ENCODE peak calls at places on chromosomes 6 and 20, in nine cellular contexts. R is astrocyte of the spinal cord, I is bronchial epithelial cell, S is lung, Y is cardiac fibroblast, M is fibroblast of lung, V is body of pancreas, O is Peyer's patch, Z is heart right ventricle. J is an unnamed sample.

GRCh38 chr20:9610665-9611064 is 96.3 kb downstream of the LAMP5 start:
- DNase-seq in R (no peak), O (no peak), Z (no peak), S (no peak), Y (no peak), I (no peak), V (no peak), M (no peak), J (no peak)

GRCh38 chr20:19850190-19850533 is 92.1 kb downstream of the RIN2 start:
- DNase-seq in R (no peak), S (no peak), M (peak), V (no peak), Y (peak), O (no peak), Z (no peak), I (no peak), J (no peak)

GRCh38 chr20:10596726-10597125 is 77.1 kb downstream of the JAG1 start:
- DNase-seq in V (no peak), S (no peak), M (peak), I (peak), R (peak), Y (peak), O (no peak), Z (no peak), J (peak)

GRCh38 chr6:105459049-105459448 is 56.2 kb upstream of the PREP start:
- DNase-seq in R (peak), O (no peak), Z (no peak), V (no peak), Y (no peak), M (no peak), S (no peak), I (peak), J (peak)

GRCh38 chr20:20740595-20740994 is 28.2 kb upstream of the RALGAPA2 start:
- DNase-seq in S (no peak), Y (no peak), O (no peak), R (no peak), M (peak), Z (no peak), I (no peak), V (no peak), J (no peak)

GRCh38 chr6:107864235-107864970 is 40.3 kb upstream of the SCML4 start:
- DNase-seq in R (no peak), Z (no peak), V (no peak), M (no peak), Y (no peak), S (no peak), I (no peak), O (no peak), J (no peak)

GRCh38 chr6:16332175-16332542 is 93.8 kb downstream of the GMPR start:
- DNase-seq in I (peak), V (peak), Y (peak), O (peak), S (peak), Z (peak), R (peak), M (peak), J (peak)

GRCh38 chr6:149820506-149820905 is 43.7 kb downstream of the LRP11 start:
- DNase-seq in O (no peak), M (no peak), S (no peak), Z (no peak), V (no peak), R (no peak), Y (no peak), I (no peak), J (no peak)

GRCh38 chr20:20085812-20086211 is 33.5 kb downstream of the CFAP61 start:
- DNase-seq in R (no peak), V (no peak), I (peak), O (no peak), Z (no peak), M (no peak), S (peak), Y (no peak), J (peak)

GRCh38 chr6:89122625-89123024 is 4.8 kb upstream of the SRSF12 start:
- DNase-seq in R (peak), V (no peak), M (peak), S (peak), I (peak), Y (peak), O (no peak), Z (no peak), J (peak)

GRCh38 chr6:70738028-70738427 is 70.3 kb downstream of the SMAP1 start:
- DNase-seq in Y (peak), R (peak), V (no peak), M (no peak), O (no peak), I (no peak), Z (no peak), S (no peak), J (no peak)

GRCh38 chr6:137487181-137487910 is 6.8 kb downstream of the OLIG3 start:
- DNase-seq in V (no peak), O (no peak), Z (no peak), Y (no peak), M (no peak), S (no peak), R (no peak), I (no peak), J (no peak)

GRCh38 chr6:162710936-162711335 is 16.6 kb downstream of the PRKN start:
- DNase-seq in V (no peak), M (no peak), Y (no peak), R (no peak), I (no peak), S (no peak), O (no peak), Z (no peak), J (no peak)

GRCh38 chr6:99501762-99502161 is 13.5 kb downstream of the USP45 start:
- DNase-seq in Z (no peak), I (no peak), O (no peak), V (no peak), R (no peak), S (no peak), M (no peak), Y (no peak), J (no peak)

GRCh38 chr6:113381957-113382356 is 475.2 kb upstream of the MARCKS start:
- DNase-seq in R (peak), Y (peak), V (no peak), M (peak), I (peak), Z (no peak), O (peak), S (no peak), J (peak)

GRCh38 chr20:56925696-56926101 is 296.6 kb downstream of the TFAP2C start:
- DNase-seq in M (no peak), O (no peak), R (no peak), Z (no peak), Y (no peak), V (peak), I (no peak), S (no peak), J (no peak)

GRCh38 chr6:89430563-89430962 is 2.4 kb upstream of the ANKRD6 start:
- DNase-seq in Y (no peak), V (peak), Z (no peak), S (no peak), R (peak), O (no peak), I (no peak), M (no peak), J (no peak)

GRCh38 chr6:82862543-82862942 is 203.1 kb downstream of the UBE3D start:
- DNase-seq in M (no peak), O (no peak), V (no peak), Z (no peak), S (no peak), R (peak), I (no peak), Y (peak), J (peak)
- TF ChIP-seq CTCF in M (no peak), O (no peak), V (no peak), Z (no peak), S (no peak), R (no peak), I (no peak), Y (no peak), J (no peak)

DNA sequence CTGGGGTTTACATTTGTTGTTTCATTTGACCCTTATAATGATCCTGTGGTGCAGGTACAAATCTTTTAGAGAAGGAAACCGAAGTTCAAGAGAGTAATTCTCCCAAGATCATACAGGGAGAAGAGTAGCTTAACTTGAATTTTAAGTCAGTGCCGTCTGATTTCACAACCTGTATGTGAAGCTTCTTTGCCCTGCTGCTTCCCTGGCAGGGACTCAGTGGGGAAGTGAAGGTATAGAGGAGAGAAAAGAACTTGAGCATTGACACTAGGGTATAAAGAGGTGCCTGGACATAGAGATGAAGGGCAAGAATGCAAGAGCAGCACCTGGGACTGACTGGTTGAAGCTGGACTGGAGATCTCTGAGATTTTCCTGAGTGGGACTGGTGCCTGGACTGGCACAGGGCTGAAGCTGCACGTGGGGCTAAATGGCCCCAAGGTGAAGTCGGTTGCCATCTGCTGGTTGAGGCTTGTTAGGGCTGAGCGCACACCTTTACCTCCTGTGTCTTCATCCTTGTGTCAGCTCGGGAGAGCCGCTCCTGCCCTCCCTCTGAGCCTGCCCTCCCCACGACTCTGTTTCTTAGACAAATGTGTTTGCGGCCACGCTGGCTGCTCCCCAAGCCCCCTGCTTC is 41.8 kb downstream of the FARS2 start:
- DNase-seq in Y (peak), V (peak), R (peak), I (peak), Z (peak), S (peak), O (peak), M (no peak), J (peak)
- TF ChIP-seq CTCF in Y (peak), V (peak), R (peak), I (peak), Z (peak), S (peak), O (peak), M (no peak), J (peak)

GRCh38 chr6:101645770-101646169 is 252.3 kb downstream of the GRIK2 start:
- DNase-seq in V (no peak), Y (no peak), R (no peak), M (no peak), S (no peak), O (no peak), I (no peak), Z (no peak), J (no peak)
- TF ChIP-seq CTCF in V (no peak), Y (no peak), R (no peak), M (no peak), S (no peak), O (no peak), I (no peak), Z (no peak), J (no peak)

GRCh38 chr20:61742097-61742805 is 323.4 kb downstream of the TAF4 start:
- DNase-seq in O (no peak), Z (no peak), M (no peak), Y (no peak), I (no peak), V (no peak), S (no peak), R (peak), J (no peak)
- TF ChIP-seq CTCF in O (no peak), Z (no peak), M (no peak), Y (no peak), I (no peak), V (no peak), S (no peak), R (no peak), J (no peak)

J was measured in MCF 10A.